ENCODE peak calls at places on chromosomes 5 and 9, in four cellular contexts. S is HepG2, R is H1, Z is SK-N-SH. B is an unnamed sample.

GRCh38 chr9:109182940-109183798 is 16.1 kb upstream of the FRRS1L start:
- DNase-seq in R (peak; percentile 58), S (peak; percentile 81), Z (peak; percentile 62), B (no peak)

GRCh38 chr5:61159841-61160240 is 2.4 kb downstream of the SMIM15 start:
- DNase-seq in R (no peak), Z (no peak), S (no peak), B (no peak)

GRCh38 chr5:157862183-157862851 is 3.4 kb upstream of the CLINT1 start:
- DNase-seq in S (no peak), Z (no peak), R (no peak), B (no peak)

GRCh38 chr5:140338336-140338735 is 8.1 kb downstream of the HBEGF start:
- DNase-seq in S (no peak), Z (no peak), R (no peak), B (no peak)

GRCh38 chr9:129483467-129484324 is 137.2 kb downstream of the C9orf50 start:
- DNase-seq in Z (no peak), S (no peak), R (no peak), B (no peak)

GRCh38 chr5:102863058-102863457 is 108.0 kb downstream of the PAM start:
- DNase-seq in S (no peak), Z (no peak), R (no peak), B (no peak)

GRCh38 chr9:86202338-86202882 is 57.0 kb downstream of the C9orf153 start:
- DNase-seq in S (peak; percentile 16), R (no peak), Z (peak; percentile 56), B (peak; percentile 20)

GRCh38 chr5:95382843-95383242 is 8.3 kb upstream of the FAM81B start:
- DNase-seq in S (no peak), Z (no peak), R (no peak), B (no peak)

GRCh38 chr5:171574374-171574773 is 154.9 kb downstream of the FGF18 start:
- DNase-seq in Z (no peak), S (no peak), R (no peak), B (no peak)

GRCh38 chr5:1470762-1471211 is 25.5 kb upstream of the SLC6A3 start:
- DNase-seq in Z (no peak), S (peak; percentile 57), R (no peak), B (no peak)

GRCh38 chr5:167284491-167284890 is 1007.0 kb upstream of the WWC1 start:
- DNase-seq in S (no peak), R (no peak), Z (no peak), B (no peak)
- TF ChIP-seq TCF12 in S (no peak), R (no peak), Z (peak; percentile 47), B (no peak)

GRCh38 chr5:59358497-59358896 is 535.0 kb downstream of the PDE4D start:
- DNase-seq in R (no peak), Z (peak; percentile 15), S (no peak), B (no peak)

GRCh38 chr5:59358005-59358404 is 535.5 kb downstream of the PDE4D start:
- DNase-seq in Z (no peak), R (no peak), S (no peak), B (no peak)

GRCh38 chr5:59360130-59360555 is 533.4 kb downstream of the PDE4D start:
- DNase-seq in R (no peak), Z (no peak), S (no peak), B (no peak)

GRCh38 chr5:59356813-59357381 is 536.6 kb downstream of the PDE4D start:
- DNase-seq in S (no peak), Z (no peak), R (peak; percentile 56), B (no peak)

DNA sequence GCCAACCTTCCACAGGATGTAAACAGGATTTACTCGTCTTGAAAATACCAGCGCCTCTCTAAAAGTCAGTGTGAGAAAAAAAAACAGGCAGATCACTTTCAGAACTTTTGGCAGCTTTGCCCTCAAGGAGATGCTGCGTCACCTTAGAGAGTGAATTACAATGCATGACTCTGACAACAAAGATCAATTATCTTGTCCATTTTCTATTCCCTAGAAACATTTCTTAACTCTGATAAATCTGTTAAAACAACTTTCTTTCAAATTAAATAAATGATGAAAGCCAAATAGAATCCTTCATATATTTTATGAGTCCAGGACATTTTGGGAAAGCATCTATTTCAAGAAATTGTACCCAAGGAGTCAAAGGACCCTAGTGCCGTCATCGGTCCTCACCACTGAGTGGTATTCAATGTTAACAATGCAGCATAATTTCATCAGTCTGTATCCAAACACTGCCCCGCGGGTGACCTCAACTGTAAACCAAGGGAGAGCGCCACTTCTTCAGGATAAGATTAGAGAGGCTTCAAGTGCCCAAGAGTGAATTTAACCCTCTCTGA is 536.0 kb downstream of the PDE4D start:
- DNase-seq in Z (no peak), R (no peak), S (no peak), B (no peak)
- TF ChIP-seq TCF12 in Z (no peak), R (no peak), S (no peak), B (no peak)

GRCh38 chr5:150700298-150700599 is 613 bp downstream of the RBM22 start:
- DNase-seq in R (no peak), Z (no peak), S (no peak), B (no peak)
- TF ChIP-seq TCF12 in R (no peak), Z (no peak), S (no peak), B (no peak)

DNA sequence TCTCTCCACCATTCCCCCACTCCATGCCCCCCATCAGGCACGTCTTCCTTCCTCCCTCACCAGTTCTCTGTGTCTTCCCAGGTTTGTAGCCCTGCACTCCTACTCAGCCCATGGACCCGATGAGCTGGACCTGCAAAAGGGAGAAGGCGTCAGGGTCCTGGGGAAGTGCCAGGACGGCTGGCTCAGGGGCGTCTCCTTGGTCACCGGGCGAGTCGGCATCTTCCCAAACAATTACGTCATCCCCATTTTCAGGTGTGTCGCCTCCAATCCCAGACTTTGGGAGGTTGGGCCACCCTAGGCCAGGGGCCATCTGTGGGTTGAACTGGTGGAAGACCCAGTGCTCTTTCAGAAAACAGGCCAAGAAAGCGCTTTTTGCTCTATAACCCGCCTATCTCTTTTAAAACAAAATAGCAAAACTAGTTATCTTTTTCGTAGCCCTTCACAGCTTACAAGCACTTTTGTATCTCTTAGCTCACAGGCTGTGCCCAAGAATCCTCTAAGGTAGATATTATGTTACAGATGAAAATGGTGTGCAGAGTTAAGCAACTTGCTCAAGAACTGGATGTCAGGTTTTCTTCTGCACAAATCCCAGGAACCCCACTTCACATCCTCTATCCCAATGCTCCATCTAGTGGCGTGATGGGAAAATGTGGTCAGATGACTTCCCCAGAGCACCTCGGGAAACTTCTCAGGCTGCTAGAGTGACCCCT is 56.2 kb downstream of the PLAC8L1 start:
- DNase-seq in R (peak; percentile 76), Z (peak; percentile 74), S (peak; percentile 66), B (no peak)
- TF ChIP-seq TCF12 in R (no peak), Z (no peak), S (no peak), B (no peak)

GRCh38 chr5:6279607-6280006 is 98.7 kb downstream of the MED10 start:
- DNase-seq in S (no peak), R (no peak), Z (no peak), B (no peak)

GRCh38 chr5:6280425-6281100 is 97.8 kb downstream of the MED10 start:
- DNase-seq in R (no peak), S (no peak), Z (no peak), B (no peak)

GRCh38 chr5:6269925-6270324 is 108.4 kb downstream of the MED10 start:
- DNase-seq in S (no peak), Z (no peak), R (no peak), B (no peak)

GRCh38 chr5:6273090-6273735 is 105.1 kb downstream of the MED10 start:
- DNase-seq in R (no peak), Z (no peak), S (no peak), B (peak; percentile 65)

GRCh38 chr5:6274846-6275543 is 103.4 kb downstream of the MED10 start:
- DNase-seq in R (no peak), S (no peak), Z (no peak), B (peak; percentile 45)
- TF ChIP-seq TCF12 in R (no peak), S (no peak), Z (no peak), B (peak; percentile 77)

GRCh38 chr5:176776141-176776865 is 34.1 kb upstream of the UNC5A start:
- DNase-seq in S (no peak), Z (no peak), R (peak; percentile 39), B (no peak)
- TF ChIP-seq TCF12 in S (no peak), Z (no peak), R (no peak), B (no peak)

B was measured in GM12878.